ENCODE peak calls at places on chromosomes 4 and X, in seven cellular contexts. C is tibial artery, V is brain microvascular endothelial cell, Z is tibial nerve, I is type B pancreatic cell, U is natural killer cell, P is IMR-90. S is an unnamed sample.

GRCh38 chrX:70138622-70139021 is 5.4 kb downstream of the IGBP1 start:
- DNase-seq in C (no peak), V (no peak), Z (no peak), I (no peak), U (no peak), P (no peak), S (no peak)

GRCh38 chr4:101356928-101357327 is 9.6 kb upstream of the PPP3CA start:
- DNase-seq in C (no peak), V (peak; percentile 86), Z (no peak), I (no peak), U (no peak), P (peak; percentile 95), S (peak; percentile 99)

GRCh38 chr4:89889289-89889688 is 5.4 kb upstream of the MMRN1 start:
- DNase-seq in C (peak; percentile 63), V (no peak), Z (no peak), I (no peak), U (no peak), P (no peak), S (no peak)

GRCh38 chr4:165756831-165757230 is 116.2 kb upstream of the TLL1 start:
- DNase-seq in C (no peak), V (no peak), Z (no peak), I (no peak), U (no peak), P (no peak), S (no peak)

GRCh38 chr4:81688085-81688484 is 216.4 kb upstream of the RASGEF1B start:
- DNase-seq in C (no peak), V (peak; percentile 18), Z (no peak), I (no peak), U (no peak), P (no peak), S (peak; percentile 35)

GRCh38 chrX:14529288-14529989 is at the start of gene GLRA2:
- DNase-seq in C (no peak), V (peak; percentile 2), Z (no peak), I (no peak), U (no peak), P (peak; percentile 13), S (no peak)

GRCh38 chrX:140765043-140765784 is 55.7 kb downstream of the LINC00632 start:
- DNase-seq in C (no peak), V (peak; percentile 31), Z (no peak), I (no peak), U (no peak), P (peak; percentile 62), S (no peak)

GRCh38 chrX:43745938-43746721 is 90.0 kb downstream of the MAOA start:
- DNase-seq in C (no peak), V (no peak), Z (no peak), I (no peak), U (no peak), P (no peak), S (no peak)

GRCh38 chr4:53956454-53956853 is 108.0 kb downstream of the CHIC2 start:
- DNase-seq in C (no peak), V (no peak), Z (no peak), I (no peak), U (no peak), P (no peak), S (no peak)

GRCh38 chrX:21702725-21703228 is 44.6 kb upstream of the KLHL34 start:
- DNase-seq in C (no peak), V (no peak), Z (no peak), I (no peak), U (no peak), P (no peak), S (no peak)

GRCh38 chr4:25872851-25873631 is 10.3 kb upstream of the SEL1L3 start:
- DNase-seq in C (no peak), V (no peak), Z (no peak), I (no peak), U (no peak), P (no peak), S (no peak)

GRCh38 chrX:100477468-100477867 is 67.4 kb upstream of the PCDH19 start:
- DNase-seq in C (no peak), V (no peak), Z (peak; percentile 23), I (no peak), U (no peak), P (no peak), S (no peak)

GRCh38 chrX:100477949-100478348 is 67.9 kb upstream of the PCDH19 start:
- DNase-seq in C (no peak), V (no peak), Z (peak; percentile 48), I (no peak), U (no peak), P (no peak), S (no peak)

GRCh38 chrX:100479329-100479728 is 69.3 kb upstream of the PCDH19 start:
- DNase-seq in C (no peak), V (no peak), Z (no peak), I (no peak), U (no peak), P (no peak), S (no peak)

GRCh38 chrX:100478714-100479113 is 68.6 kb upstream of the PCDH19 start:
- DNase-seq in C (no peak), V (no peak), Z (peak; percentile 7), I (no peak), U (no peak), P (no peak), S (no peak)
- TF ChIP-seq CTCF in C (no peak), V (no peak), Z (no peak), I (no peak), U (no peak), P (no peak), S (no peak)

DNA sequence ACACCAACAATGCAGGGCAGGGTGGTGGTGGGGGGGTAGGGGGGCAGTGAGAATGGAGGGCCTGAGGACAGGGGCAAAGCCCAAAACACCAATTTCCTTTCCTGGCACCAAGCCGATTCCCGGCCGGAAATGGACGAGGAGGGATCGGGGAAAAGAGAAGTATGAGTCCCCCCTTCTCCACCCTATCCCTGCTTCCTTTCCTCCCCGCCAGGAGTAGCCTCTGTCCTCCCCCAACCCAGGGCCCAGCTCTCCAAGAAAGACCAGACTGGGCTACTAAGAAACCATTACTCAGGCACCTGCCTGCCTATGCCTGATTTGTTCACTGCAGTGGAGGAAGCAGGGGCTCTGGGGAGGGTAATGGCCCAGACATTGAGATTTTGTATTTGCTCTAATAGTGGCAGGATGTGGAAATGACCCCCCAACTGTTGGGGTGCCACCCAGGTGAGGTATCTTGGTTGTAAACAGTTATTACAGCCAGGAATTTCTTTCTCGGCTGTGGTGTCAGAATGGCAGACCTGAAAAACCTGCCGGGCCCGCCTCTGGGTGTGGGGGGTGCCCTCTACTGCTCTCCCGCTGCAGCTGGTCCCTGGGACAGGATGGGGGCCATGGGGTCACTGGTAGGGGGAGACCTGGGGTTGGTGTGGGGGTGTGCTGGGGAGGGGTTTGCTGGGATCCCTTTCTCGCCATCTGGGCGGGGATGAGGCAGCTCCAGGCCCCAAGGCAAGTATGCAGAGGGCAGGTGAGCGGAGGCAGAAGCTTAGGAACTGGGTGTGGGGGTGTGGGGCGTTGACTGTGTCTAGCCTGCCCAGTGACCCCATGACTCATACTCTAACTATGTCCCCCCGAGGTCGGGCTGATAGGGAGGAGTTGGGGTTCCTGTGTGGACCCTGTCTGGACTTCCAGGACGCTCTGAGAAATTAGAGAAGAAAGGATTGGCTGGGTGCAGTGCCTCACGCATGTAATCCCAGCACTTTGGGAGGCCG is 701 bp downstream of the CCDC120 start:
- DNase-seq in C (no peak), V (no peak), Z (no peak), I (no peak), U (no peak), P (no peak), S (no peak)
- TF ChIP-seq CTCF in C (no peak), V (no peak), Z (no peak), I (no peak), U (no peak), P (no peak), S (no peak)

DNA sequence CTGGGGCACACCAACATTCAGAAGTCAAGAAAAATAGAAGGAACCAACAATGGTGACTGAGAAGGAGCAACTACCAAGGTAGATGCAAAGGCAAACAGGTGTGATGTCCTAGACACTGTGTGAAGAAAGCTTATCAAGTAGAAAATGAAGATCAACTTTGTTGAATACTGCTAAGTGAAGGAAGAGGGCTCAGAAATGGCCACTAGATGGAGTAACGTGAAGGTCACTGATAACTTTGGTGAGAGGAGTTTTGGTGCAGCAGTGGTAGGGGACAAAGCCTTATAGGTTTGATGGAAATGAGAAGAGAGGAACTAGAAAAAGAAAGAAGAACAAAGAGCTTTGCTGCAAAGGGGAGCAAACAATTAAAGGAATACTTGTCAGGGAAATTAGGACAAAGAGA is 23.5 kb downstream of the OTC start:
- DNase-seq in C (no peak), V (peak; percentile 5), Z (no peak), I (no peak), U (no peak), P (no peak), S (peak; percentile 15)
- TF ChIP-seq CTCF in C (no peak), V (peak; percentile 62), Z (no peak), I (peak; percentile 59), U (no peak), P (peak; percentile 30), S (peak; percentile 51)

GRCh38 chr4:143431526-143432257 is 81.8 kb upstream of the SMARCA5 start:
- DNase-seq in C (no peak), V (no peak), Z (no peak), I (no peak), U (no peak), P (no peak), S (no peak)
- TF ChIP-seq CTCF in C (no peak), V (no peak), Z (no peak), I (no peak), U (no peak), P (no peak), S (no peak)

GRCh38 chr4:180455226-180455625 is 1788.0 kb upstream of the TENM3 start:
- DNase-seq in C (no peak), V (no peak), Z (no peak), I (no peak), U (no peak), P (no peak), S (peak; percentile 11)

DNA sequence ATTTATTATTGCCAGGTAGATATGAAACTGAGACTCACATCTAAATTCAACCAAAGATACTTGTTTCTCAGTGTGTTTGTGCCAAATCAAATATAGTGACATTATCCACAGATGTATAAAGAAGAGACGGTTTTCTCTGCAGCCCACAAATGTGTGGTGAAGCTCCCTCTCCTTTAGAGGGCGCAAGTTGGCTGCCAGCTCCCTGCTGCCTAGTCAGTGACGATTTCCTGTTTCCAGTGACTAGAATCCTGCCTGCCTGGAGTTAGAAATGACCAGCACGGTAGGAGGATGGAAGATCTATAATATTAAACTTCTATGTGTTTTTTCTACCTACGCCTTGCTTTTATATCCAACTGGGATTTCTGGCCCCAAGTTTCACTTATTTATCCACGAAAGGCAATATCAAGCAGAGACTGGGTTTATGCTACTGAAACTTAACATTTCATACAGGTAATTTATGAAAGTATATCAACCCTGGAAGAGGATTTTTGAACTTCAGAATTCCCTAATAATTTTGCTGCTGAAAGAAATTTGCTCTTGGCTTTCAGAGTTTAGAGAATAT is 1793.7 kb upstream of the TENM3 start:
- DNase-seq in C (no peak), V (no peak), Z (no peak), I (no peak), U (no peak), P (peak; percentile 21), S (peak; percentile 0)
- TF ChIP-seq CTCF in C (no peak), V (peak; percentile 76), Z (no peak), I (peak; percentile 69), U (no peak), P (peak; percentile 26), S (no peak)

DNA sequence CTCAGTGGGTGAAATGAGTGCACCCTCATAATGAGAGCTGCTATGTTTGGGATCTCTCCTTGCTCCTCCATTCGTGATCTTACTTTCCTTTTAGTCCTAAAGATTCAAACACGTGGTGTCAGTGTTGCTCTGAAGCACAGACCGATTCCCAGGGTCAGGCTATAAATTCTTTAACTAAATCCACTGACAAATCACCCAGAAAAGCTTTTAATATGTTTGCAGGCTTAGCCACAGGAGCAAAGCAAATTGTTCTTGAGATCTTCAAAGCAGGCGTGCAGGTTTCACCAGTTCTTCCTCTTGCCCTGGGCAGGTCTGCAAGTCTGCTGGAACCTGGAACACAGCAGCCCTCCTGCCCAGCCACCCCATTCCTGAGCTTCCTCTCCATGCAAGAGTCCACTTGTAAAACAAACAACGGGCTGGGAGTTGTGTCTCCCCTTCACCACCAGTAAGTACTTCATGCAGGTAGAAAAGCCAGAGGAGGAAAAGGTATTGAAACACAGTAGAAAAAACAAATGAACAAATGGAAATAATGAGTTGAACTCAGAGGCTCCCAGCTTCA is 70.1 kb upstream of the ENPP6 start:
- DNase-seq in C (no peak), V (peak; percentile 47), Z (peak; percentile 25), I (no peak), U (no peak), P (peak; percentile 68), S (peak; percentile 69)
- TF ChIP-seq CTCF in C (peak; percentile 51), V (peak; percentile 43), Z (peak; percentile 35), I (no peak), U (no peak), P (peak; percentile 57), S (peak; percentile 44)

S was measured in bronchial epithelial cell.